ENCODE peak calls at places on chromosome 1, in nine cellular contexts. One of them, this sample, is unnamed.

GRCh38 chr1:61139324-61140055 is 57.1 kb downstream of the NFIA start:
- DNase-seq in neural progenitor cell: peak; percentile 28
- DNase-seq in cardiac muscle cell: no peak
- DNase-seq in IMR-90: peak; percentile 20
- DNase-seq in heart right ventricle: no peak
- DNase-seq in breast epithelium: no peak
- DNase-seq in tibial nerve: no peak
- DNase-seq in thoracic aorta: no peak
- DNase-seq in heart left ventricle: no peak
- DNase-seq in this sample: no peak

GRCh38 chr1:182299728-182300581 is 91.6 kb downstream of the GLUL start:
- DNase-seq in breast epithelium: no peak
- DNase-seq in thoracic aorta: no peak
- DNase-seq in neural progenitor cell: peak; percentile 51
- DNase-seq in IMR-90: no peak
- DNase-seq in heart left ventricle: peak; percentile 78
- DNase-seq in cardiac muscle cell: no peak
- DNase-seq in heart right ventricle: peak; percentile 48
- DNase-seq in tibial nerve: peak; percentile 37
- DNase-seq in this sample: no peak

GRCh38 chr1:226991920-226992319 is 51.8 kb downstream of the COQ8A start:
- DNase-seq in tibial nerve: no peak
- DNase-seq in heart right ventricle: no peak
- DNase-seq in cardiac muscle cell: no peak
- DNase-seq in neural progenitor cell: no peak
- DNase-seq in IMR-90: no peak
- DNase-seq in breast epithelium: no peak
- DNase-seq in thoracic aorta: no peak
- DNase-seq in heart left ventricle: no peak
- DNase-seq in this sample: no peak

GRCh38 chr1:16218014-16218673 is 5.7 kb upstream of the ARHGEF19 start:
- DNase-seq in thoracic aorta: no peak
- DNase-seq in tibial nerve: no peak
- DNase-seq in heart right ventricle: no peak
- DNase-seq in neural progenitor cell: no peak
- DNase-seq in IMR-90: no peak
- DNase-seq in cardiac muscle cell: no peak
- DNase-seq in heart left ventricle: no peak
- DNase-seq in breast epithelium: no peak
- DNase-seq in this sample: no peak

GRCh38 chr1:170162385-170163226 is 16.8 kb downstream of the NTMT2 start:
- DNase-seq in thoracic aorta: peak; percentile 22
- DNase-seq in cardiac muscle cell: peak; percentile 44
- DNase-seq in breast epithelium: no peak
- DNase-seq in IMR-90: peak; percentile 96
- DNase-seq in tibial nerve: peak; percentile 13
- DNase-seq in heart right ventricle: peak; percentile 35
- DNase-seq in neural progenitor cell: peak; percentile 73
- DNase-seq in heart left ventricle: peak; percentile 35
- DNase-seq in this sample: peak; percentile 19

GRCh38 chr1:193553562-193553961 is 367.1 kb upstream of the B3GALT2 start:
- DNase-seq in tibial nerve: no peak
- DNase-seq in IMR-90: no peak
- DNase-seq in neural progenitor cell: no peak
- DNase-seq in heart right ventricle: no peak
- DNase-seq in heart left ventricle: no peak
- DNase-seq in cardiac muscle cell: no peak
- DNase-seq in breast epithelium: no peak
- DNase-seq in thoracic aorta: no peak
- DNase-seq in this sample: no peak

GRCh38 chr1:159835862-159836518 is 9.3 kb downstream of the SLAMF8 start:
- DNase-seq in neural progenitor cell: no peak
- DNase-seq in heart right ventricle: no peak
- DNase-seq in heart left ventricle: no peak
- DNase-seq in cardiac muscle cell: no peak
- DNase-seq in IMR-90: no peak
- DNase-seq in breast epithelium: no peak
- DNase-seq in tibial nerve: no peak
- DNase-seq in thoracic aorta: no peak
- DNase-seq in this sample: no peak

GRCh38 chr1:240595476-240595875 is 16.5 kb downstream of the GREM2 start:
- DNase-seq in neural progenitor cell: no peak
- DNase-seq in cardiac muscle cell: no peak
- DNase-seq in thoracic aorta: no peak
- DNase-seq in tibial nerve: no peak
- DNase-seq in breast epithelium: no peak
- DNase-seq in heart right ventricle: no peak
- DNase-seq in IMR-90: no peak
- DNase-seq in heart left ventricle: no peak
- DNase-seq in this sample: no peak

GRCh38 chr1:207845109-207845508 is 65.8 kb downstream of the CD34 start:
- DNase-seq in tibial nerve: no peak
- DNase-seq in cardiac muscle cell: no peak
- DNase-seq in IMR-90: no peak
- DNase-seq in heart right ventricle: no peak
- DNase-seq in heart left ventricle: peak; percentile 46
- DNase-seq in breast epithelium: no peak
- DNase-seq in neural progenitor cell: no peak
- DNase-seq in thoracic aorta: no peak
- DNase-seq in this sample: no peak

GRCh38 chr1:46117810-46118494 is 14.5 kb downstream of the PIK3R3 start:
- DNase-seq in heart right ventricle: no peak
- DNase-seq in cardiac muscle cell: no peak
- DNase-seq in thoracic aorta: no peak
- DNase-seq in tibial nerve: no peak
- DNase-seq in IMR-90: no peak
- DNase-seq in neural progenitor cell: no peak
- DNase-seq in breast epithelium: no peak
- DNase-seq in heart left ventricle: no peak
- DNase-seq in this sample: no peak

GRCh38 chr1:154767315-154768240 is 102.5 kb downstream of the KCNN3 start:
- DNase-seq in thoracic aorta: no peak
- DNase-seq in neural progenitor cell: no peak
- DNase-seq in IMR-90: peak; percentile 72
- DNase-seq in breast epithelium: peak; percentile 49
- DNase-seq in heart left ventricle: peak; percentile 75
- DNase-seq in tibial nerve: no peak
- DNase-seq in heart right ventricle: peak; percentile 72
- DNase-seq in cardiac muscle cell: no peak
- DNase-seq in this sample: no peak

GRCh38 chr1:15249032-15249601 is 2.1 kb downstream of the FHAD1 start:
- DNase-seq in heart left ventricle: no peak
- DNase-seq in neural progenitor cell: no peak
- DNase-seq in heart right ventricle: no peak
- DNase-seq in thoracic aorta: no peak
- DNase-seq in cardiac muscle cell: no peak
- DNase-seq in IMR-90: peak; percentile 4
- DNase-seq in tibial nerve: no peak
- DNase-seq in breast epithelium: no peak
- DNase-seq in this sample: no peak

GRCh38 chr1:68442006-68442405 is 7.7 kb downstream of the RPE65 start:
- DNase-seq in breast epithelium: no peak
- DNase-seq in thoracic aorta: no peak
- DNase-seq in neural progenitor cell: peak; percentile 7
- DNase-seq in heart right ventricle: no peak
- DNase-seq in tibial nerve: no peak
- DNase-seq in IMR-90: no peak
- DNase-seq in cardiac muscle cell: no peak
- DNase-seq in heart left ventricle: no peak
- DNase-seq in this sample: no peak
- H3K36me3 ChIP-seq in breast epithelium: no peaks in the 10 kb centered on the region
- H3K36me3 ChIP-seq in thoracic aorta: no peaks in the 10 kb centered on the region
- H3K36me3 ChIP-seq in neural progenitor cell: no peaks in the 10 kb centered on the region
- H3K36me3 ChIP-seq in heart right ventricle: no peaks in the 10 kb centered on the region
- H3K36me3 ChIP-seq in tibial nerve: no peaks in the 10 kb centered on the region
- H3K36me3 ChIP-seq in IMR-90: no peaks in the 10 kb centered on the region
- H3K36me3 ChIP-seq in cardiac muscle cell: no peaks in the 10 kb centered on the region
- H3K36me3 ChIP-seq in heart left ventricle: no peaks in the 10 kb centered on the region
- H3K36me3 ChIP-seq in this sample: no peaks in the 10 kb centered on the region

GRCh38 chr1:151995774-151996173 is 2.1 kb upstream of the S100A10 start:
- DNase-seq in IMR-90: peak; percentile 47
- DNase-seq in breast epithelium: no peak
- DNase-seq in neural progenitor cell: no peak
- DNase-seq in heart right ventricle: no peak
- DNase-seq in cardiac muscle cell: no peak
- DNase-seq in thoracic aorta: no peak
- DNase-seq in heart left ventricle: no peak
- DNase-seq in tibial nerve: no peak
- DNase-seq in this sample: no peak
- H3K27ac ChIP-seq in IMR-90: no peak overlapping the region
- H3K27ac ChIP-seq in breast epithelium: no peak overlapping the region
- H3K27ac ChIP-seq in neural progenitor cell: no peak overlapping the region
- H3K27ac ChIP-seq in heart right ventricle: no peak overlapping the region
- H3K27ac ChIP-seq in cardiac muscle cell: no peak overlapping the region
- H3K27ac ChIP-seq in thoracic aorta: no peak overlapping the region
- H3K27ac ChIP-seq in heart left ventricle: no peak overlapping the region
- H3K27ac ChIP-seq in tibial nerve: no peak overlapping the region
- H3K27ac ChIP-seq in this sample: peak overlapping the region; percentile 61

GRCh38 chr1:213960963-213961362 is 26.8 kb upstream of the PROX1 start:
- DNase-seq in thoracic aorta: no peak
- DNase-seq in breast epithelium: no peak
- DNase-seq in neural progenitor cell: no peak
- DNase-seq in heart right ventricle: no peak
- DNase-seq in cardiac muscle cell: no peak
- DNase-seq in heart left ventricle: no peak
- DNase-seq in IMR-90: no peak
- DNase-seq in tibial nerve: no peak
- DNase-seq in this sample: no peak
- H3K36me3 ChIP-seq in thoracic aorta: no peaks in the 10 kb centered on the region
- H3K36me3 ChIP-seq in breast epithelium: no peaks in the 10 kb centered on the region
- H3K36me3 ChIP-seq in neural progenitor cell: no peaks in the 10 kb centered on the region
- H3K36me3 ChIP-seq in heart right ventricle: no peaks in the 10 kb centered on the region
- H3K36me3 ChIP-seq in cardiac muscle cell: no peaks in the 10 kb centered on the region
- H3K36me3 ChIP-seq in heart left ventricle: no peaks in the 10 kb centered on the region
- H3K36me3 ChIP-seq in IMR-90: no peaks in the 10 kb centered on the region
- H3K36me3 ChIP-seq in tibial nerve: no peaks in the 10 kb centered on the region
- H3K36me3 ChIP-seq in this sample: no peaks in the 10 kb centered on the region

GRCh38 chr1:199273837-199274379 is 635.1 kb downstream of the PTPRC start:
- DNase-seq in tibial nerve: no peak
- DNase-seq in thoracic aorta: no peak
- DNase-seq in cardiac muscle cell: peak; percentile 9
- DNase-seq in breast epithelium: no peak
- DNase-seq in heart left ventricle: no peak
- DNase-seq in neural progenitor cell: no peak
- DNase-seq in heart right ventricle: no peak
- DNase-seq in IMR-90: peak; percentile 80
- DNase-seq in this sample: peak; percentile 9

GRCh38 chr1:199269241-199269640 is 630.4 kb downstream of the PTPRC start:
- DNase-seq in heart left ventricle: no peak
- DNase-seq in breast epithelium: no peak
- DNase-seq in neural progenitor cell: no peak
- DNase-seq in cardiac muscle cell: no peak
- DNase-seq in IMR-90: peak; percentile 20
- DNase-seq in tibial nerve: no peak
- DNase-seq in heart right ventricle: no peak
- DNase-seq in thoracic aorta: no peak
- DNase-seq in this sample: no peak

GRCh38 chr1:199272107-199272506 is 633.3 kb downstream of the PTPRC start:
- DNase-seq in breast epithelium: no peak
- DNase-seq in heart left ventricle: no peak
- DNase-seq in neural progenitor cell: no peak
- DNase-seq in heart right ventricle: no peak
- DNase-seq in cardiac muscle cell: no peak
- DNase-seq in tibial nerve: no peak
- DNase-seq in thoracic aorta: no peak
- DNase-seq in IMR-90: peak; percentile 74
- DNase-seq in this sample: no peak

GRCh38 chr1:199272690-199273089 is 633.9 kb downstream of the PTPRC start:
- DNase-seq in thoracic aorta: no peak
- DNase-seq in tibial nerve: no peak
- DNase-seq in heart left ventricle: peak; percentile 35
- DNase-seq in IMR-90: peak; percentile 94
- DNase-seq in neural progenitor cell: no peak
- DNase-seq in breast epithelium: no peak
- DNase-seq in cardiac muscle cell: no peak
- DNase-seq in heart right ventricle: peak; percentile 7
- DNase-seq in this sample: peak; percentile 92
- H3K27ac ChIP-seq in thoracic aorta: no peak overlapping the region
- H3K27ac ChIP-seq in tibial nerve: no peak overlapping the region
- H3K27ac ChIP-seq in heart left ventricle: no peak overlapping the region
- H3K27ac ChIP-seq in IMR-90: no peak overlapping the region
- H3K27ac ChIP-seq in neural progenitor cell: no peak overlapping the region
- H3K27ac ChIP-seq in breast epithelium: no peak overlapping the region
- H3K27ac ChIP-seq in cardiac muscle cell: no peak overlapping the region
- H3K27ac ChIP-seq in heart right ventricle: no peak overlapping the region
- H3K27ac ChIP-seq in this sample: peak overlapping the region; percentile 85

DNA sequence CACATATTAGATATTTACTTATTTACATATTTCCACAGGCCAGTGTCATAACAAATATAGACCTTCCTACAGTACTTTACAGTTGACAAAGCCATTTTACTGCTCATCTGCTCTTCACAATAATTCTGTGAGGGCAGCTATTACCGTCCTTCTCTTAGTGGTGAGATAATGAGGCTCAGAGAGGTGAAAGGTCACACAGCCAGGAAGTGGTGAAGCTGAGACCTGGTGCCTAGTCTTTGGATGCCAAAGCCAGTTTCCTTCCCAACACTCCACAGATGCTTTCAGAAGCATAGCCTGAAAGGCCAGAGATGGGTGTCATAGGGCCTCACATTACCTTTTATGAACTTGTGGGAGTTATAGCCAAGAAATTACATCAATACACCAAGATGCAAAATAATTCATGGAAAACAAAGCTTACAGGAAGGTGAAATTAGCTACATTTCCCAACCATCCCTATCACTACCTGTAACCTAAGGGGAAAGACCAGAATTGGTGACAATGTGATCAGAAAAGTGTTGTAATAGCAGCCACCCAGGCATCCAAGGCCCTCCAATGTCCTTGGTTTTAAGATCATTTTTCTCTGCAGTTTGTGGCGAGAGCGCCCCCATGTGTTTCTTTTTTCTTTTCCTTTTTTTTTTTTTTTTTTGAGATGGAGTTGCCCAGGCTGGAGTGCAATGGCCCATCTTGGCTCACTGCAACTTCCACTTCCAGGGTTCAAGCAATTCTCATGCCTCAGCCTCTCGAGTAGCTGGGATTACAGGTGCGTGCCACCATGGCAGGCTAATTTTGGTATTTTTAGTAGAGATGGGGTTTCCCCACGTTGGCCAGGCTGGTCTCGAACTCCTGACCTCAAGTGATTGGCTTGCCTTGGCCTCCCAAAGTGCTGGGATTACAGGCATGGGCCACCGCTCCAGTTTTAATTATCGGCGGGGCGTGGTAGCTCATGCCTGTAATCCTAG is 26.5 kb upstream of the RPL11 start:
- DNase-seq in tibial nerve: no peak
- DNase-seq in heart right ventricle: no peak
- DNase-seq in neural progenitor cell: peak; percentile 57
- DNase-seq in cardiac muscle cell: peak; percentile 66
- DNase-seq in heart left ventricle: no peak
- DNase-seq in breast epithelium: no peak
- DNase-seq in thoracic aorta: no peak
- DNase-seq in IMR-90: no peak
- DNase-seq in this sample: no peak
- H3K36me3 ChIP-seq in tibial nerve: no peaks in the 10 kb centered on the region
- H3K36me3 ChIP-seq in heart right ventricle: no peaks in the 10 kb centered on the region
- H3K36me3 ChIP-seq in neural progenitor cell: no peaks in the 10 kb centered on the region
- H3K36me3 ChIP-seq in cardiac muscle cell: no peaks in the 10 kb centered on the region
- H3K36me3 ChIP-seq in heart left ventricle: no peaks in the 10 kb centered on the region
- H3K36me3 ChIP-seq in breast epithelium: no peaks in the 10 kb centered on the region
- H3K36me3 ChIP-seq in thoracic aorta: no peaks in the 10 kb centered on the region
- H3K36me3 ChIP-seq in IMR-90: no peaks in the 10 kb centered on the region
- H3K36me3 ChIP-seq in this sample: no peaks in the 10 kb centered on the region

This sample was measured in SJSA1.